ENCODE peak calls at places on chromosomes 3 and 15, in six cellular contexts. W is kidney, G is transverse colon, H is hepatocyte, Z is tibial artery, Y is H1. K is an unnamed sample.
A peak's percentile ranks its signal among the peaks of the same experiment; 100 is the strongest.

GRCh38 chr15:98503970-98504369 is 144.4 kb upstream of the IGF1R start:
- DNase-seq in W (no peak), G (no peak), H (peak; percentile 49), Z (peak; percentile 62), Y (no peak), K (no peak)

GRCh38 chr3:10683106-10683505 is 132.9 kb upstream of the SLC6A11 start:
- DNase-seq in W (no peak), G (no peak), H (no peak), Z (no peak), Y (no peak), K (no peak)

GRCh38 chr3:108462899-108463298 is 47.5 kb downstream of the MYH15 start:
- DNase-seq in W (no peak), G (no peak), H (no peak), Z (no peak), Y (no peak), K (no peak)

GRCh38 chr15:91498046-91498445 is 355.5 kb upstream of the SLCO3A1 start:
- DNase-seq in W (no peak), G (no peak), H (no peak), Z (no peak), Y (no peak), K (no peak)

GRCh38 chr3:155676252-155676981 is 68.5 kb downstream of the PLCH1 start:
- DNase-seq in W (no peak), G (peak; percentile 10), H (peak; percentile 42), Z (peak; percentile 31), Y (peak; percentile 9), K (no peak)

GRCh38 chr15:75061272-75061671 is 37.9 kb downstream of the PPCDC start:
- DNase-seq in W (no peak), G (no peak), H (no peak), Z (no peak), Y (no peak), K (peak; percentile 17)

GRCh38 chr3:150342951-150343468 is 65.1 kb upstream of the TSC22D2 start:
- DNase-seq in W (no peak), G (no peak), H (no peak), Z (no peak), Y (no peak), K (no peak)

GRCh38 chr3:189902230-189903186 is 218.2 kb downstream of the P3H2 start:
- DNase-seq in W (no peak), G (no peak), H (no peak), Z (no peak), Y (no peak), K (no peak)

GRCh38 chr15:87538327-87538834 is 718.2 kb downstream of the NTRK3 start:
- DNase-seq in W (no peak), G (no peak), H (no peak), Z (no peak), Y (no peak), K (no peak)

GRCh38 chr3:106379251-106379750 is 510.5 kb upstream of the CBLB start:
- DNase-seq in W (no peak), G (no peak), H (peak; percentile 11), Z (no peak), Y (no peak), K (no peak)

GRCh38 chr15:48144889-48145288 is 24.1 kb downstream of the SLC24A5 start:
- DNase-seq in W (no peak), G (no peak), H (no peak), Z (no peak), Y (no peak), K (no peak)

GRCh38 chr15:77040673-77041072 is 30.2 kb downstream of the TSPAN3 start:
- DNase-seq in W (no peak), G (no peak), H (no peak), Z (no peak), Y (no peak), K (no peak)

GRCh38 chr3:71226565-71227281 is 356.8 kb downstream of the FOXP1 start:
- DNase-seq in W (peak; percentile 53), G (peak; percentile 19), H (no peak), Z (no peak), Y (no peak), K (no peak)

GRCh38 chr15:31207246-31207645 is 105.7 kb upstream of the TRPM1 start:
- DNase-seq in W (no peak), G (no peak), H (no peak), Z (no peak), Y (no peak), K (no peak)

GRCh38 chr15:60509470-60509869 is 30.5 kb upstream of the ICE2 start:
- DNase-seq in W (no peak), G (no peak), H (no peak), Z (no peak), Y (no peak), K (no peak)

GRCh38 chr3:114408763-114409162 is 114.9 kb downstream of the TIGIT start:
- DNase-seq in W (no peak), G (no peak), H (no peak), Z (no peak), Y (no peak), K (no peak)

GRCh38 chr3:106552401-106553043 is 683.7 kb upstream of the CBLB start:
- DNase-seq in W (no peak), G (no peak), H (no peak), Z (no peak), Y (no peak), K (no peak)

GRCh38 chr3:27166888-27167287 is 202.3 kb downstream of the NEK10 start:
- DNase-seq in W (no peak), G (no peak), H (peak; percentile 13), Z (peak; percentile 33), Y (no peak), K (no peak)

GRCh38 chr3:195086341-195086740 is 184.6 kb downstream of the XXYLT1 start:
- DNase-seq in W (peak; percentile 43), G (no peak), H (no peak), Z (no peak), Y (no peak), K (no peak)

GRCh38 chr3:148309390-148310035 is 388.2 kb upstream of the AGTR1 start:
- DNase-seq in W (no peak), G (peak; percentile 17), H (peak; percentile 53), Z (peak; percentile 22), Y (no peak), K (peak; percentile 70)

GRCh38 chr3:24161841-24162240 is 216.8 kb downstream of the NR1D2 start:
- DNase-seq in W (no peak), G (no peak), H (no peak), Z (no peak), Y (no peak), K (no peak)

DNA sequence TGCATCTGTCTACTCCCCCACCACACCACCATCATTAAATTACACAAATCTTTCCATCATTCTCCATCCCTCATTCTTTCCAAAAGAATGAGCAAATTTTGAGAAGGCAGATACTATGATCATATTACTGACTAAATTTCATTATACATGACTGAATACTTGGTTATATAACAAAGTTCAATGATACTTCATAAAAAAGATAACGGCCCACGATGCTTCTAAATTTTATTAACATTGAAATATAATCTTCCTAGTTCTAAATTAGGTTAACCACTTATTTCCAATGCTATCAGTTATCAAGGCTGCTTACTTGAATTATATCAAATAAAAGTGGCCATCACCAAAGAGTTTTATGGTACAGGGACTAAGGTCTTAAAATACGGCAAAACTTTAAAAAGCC is 13.5 kb downstream of the HERC1 start:
- DNase-seq in W (no peak), G (no peak), H (no peak), Z (no peak), Y (no peak), K (no peak)
- H3K4me1 ChIP-seq in W (peaks cover 6% of the 10 kb centered on the region), G (peaks cover 63% of the 10 kb centered on the region), H (no peaks in the 10 kb centered on the region), Z (peaks cover 30% of the 10 kb centered on the region), Y (peaks cover 14% of the 10 kb centered on the region), K (no peaks in the 10 kb centered on the region)

GRCh38 chr3:129605593-129606521 is 619 bp downstream of the PLXND1 start:
- DNase-seq in W (no peak), G (no peak), H (peak; percentile 72), Z (no peak), Y (no peak), K (peak; percentile 87)

GRCh38 chr3:129607391-129608068 is 1.1 kb upstream of the PLXND1 start:
- DNase-seq in W (no peak), G (no peak), H (no peak), Z (no peak), Y (no peak), K (peak; percentile 78)

GRCh38 chr3:129608087-129608935 is 1.8 kb upstream of the PLXND1 start:
- DNase-seq in W (no peak), G (no peak), H (peak; percentile 44), Z (no peak), Y (no peak), K (peak; percentile 85)

GRCh38 chr3:129604942-129605592 is 1.4 kb downstream of the PLXND1 start:
- DNase-seq in W (no peak), G (no peak), H (no peak), Z (no peak), Y (no peak), K (peak; percentile 66)

DNA sequence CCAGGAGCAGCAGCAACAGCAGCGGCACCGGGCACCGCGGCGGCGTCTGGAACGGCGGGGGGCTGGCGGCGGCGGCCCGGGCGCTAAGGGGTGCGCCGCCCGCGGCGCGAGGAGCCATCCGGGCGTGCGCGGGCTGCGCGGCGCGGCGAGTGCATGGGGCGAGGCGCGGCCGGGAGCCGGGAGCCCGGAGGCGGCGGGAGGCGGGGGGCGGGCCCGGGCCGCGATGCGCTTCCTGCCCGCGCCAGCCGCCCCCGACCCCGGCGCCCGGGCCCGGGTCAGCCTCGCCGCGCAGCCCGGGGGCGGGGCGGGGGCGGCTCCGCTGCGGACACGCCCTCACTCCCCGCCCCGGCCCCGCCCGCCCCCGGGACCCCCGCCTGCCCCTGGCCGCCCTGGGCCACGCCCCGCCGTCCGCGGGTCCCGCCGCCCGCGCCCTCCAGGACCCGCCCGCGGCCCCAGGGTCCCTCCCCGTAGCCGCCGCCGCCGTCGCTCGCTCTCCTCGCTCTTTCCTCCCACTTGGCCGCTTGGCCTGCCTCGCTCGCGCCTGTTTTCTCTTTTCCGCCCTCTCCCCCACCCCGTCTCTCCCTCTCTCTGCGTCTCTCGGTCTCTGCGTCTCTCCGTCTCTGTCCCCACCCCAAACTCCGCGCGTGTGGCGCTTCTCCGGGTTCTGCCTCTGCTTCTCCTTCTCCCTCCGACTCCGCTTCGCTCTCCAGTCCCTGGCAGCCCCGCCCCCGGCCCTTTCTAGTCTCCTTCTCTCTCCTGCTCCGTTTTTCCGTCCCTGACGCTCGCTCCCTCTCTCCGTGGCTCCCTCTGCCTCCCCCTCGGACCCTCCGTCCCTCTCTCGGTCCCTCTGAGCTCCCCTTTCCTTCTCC is at the start of gene PLXND1:
- DNase-seq in W (peak; percentile 94), G (peak; percentile 59), H (peak; percentile 79), Z (peak; percentile 80), Y (no peak), K (peak; percentile 91)
- H3K4me1 ChIP-seq in W (peaks cover 9% of the 10 kb centered on the region), G (peaks cover 49% of the 10 kb centered on the region), H (peaks cover 24% of the 10 kb centered on the region), Z (peaks cover 75% of the 10 kb centered on the region), Y (peaks cover 43% of the 10 kb centered on the region), K (peaks cover 7% of the 10 kb centered on the region)

GRCh38 chr3:184559336-184559735 is 2.2 kb upstream of the EPHB3 start:
- DNase-seq in W (no peak), G (peak; percentile 84), H (no peak), Z (no peak), Y (no peak), K (no peak)
- H3K4me1 ChIP-seq in W (peaks cover 10% of the 10 kb centered on the region), G (peaks cover 54% of the 10 kb centered on the region), H (peaks cover 6% of the 10 kb centered on the region), Z (peaks cover 28% of the 10 kb centered on the region), Y (peaks cover 20% of the 10 kb centered on the region), K (peaks cover 27% of the 10 kb centered on the region)

GRCh38 chr15:68491415-68492106 is 59.6 kb upstream of the ITGA11 start:
- DNase-seq in W (no peak), G (no peak), H (no peak), Z (no peak), Y (no peak), K (no peak)

GRCh38 chr15:68489426-68489825 is 57.5 kb upstream of the ITGA11 start:
- DNase-seq in W (no peak), G (no peak), H (no peak), Z (no peak), Y (no peak), K (no peak)

GRCh38 chr15:68487087-68487843 is 55.3 kb upstream of the ITGA11 start:
- DNase-seq in W (no peak), G (no peak), H (no peak), Z (peak; percentile 76), Y (no peak), K (no peak)

GRCh38 chr15:68488290-68488689 is 56.3 kb upstream of the ITGA11 start:
- DNase-seq in W (no peak), G (no peak), H (no peak), Z (no peak), Y (no peak), K (peak; percentile 40)

GRCh38 chr15:68488966-68489365 is 57.0 kb upstream of the ITGA11 start:
- DNase-seq in W (no peak), G (no peak), H (no peak), Z (no peak), Y (no peak), K (no peak)
- H3K4me1 ChIP-seq in W (no peaks in the 10 kb centered on the region), G (peaks cover 5% of the 10 kb centered on the region), H (no peaks in the 10 kb centered on the region), Z (peaks cover 59% of the 10 kb centered on the region), Y (no peaks in the 10 kb centered on the region), K (peaks cover 2% of the 10 kb centered on the region)